ENCODE peak calls at places on chromosome 14, in ten cellular contexts. B, H, F, O, V, U, X, I, Y and T are unnamed samples.

GRCh38 chr14:70904376-70904775 is 2.9 kb upstream of the PCNX1 start:
- DNase-seq in B (no peak), H (no peak), F (no peak), O (no peak), V (no peak), U (no peak), X (no peak), I (no peak), Y (no peak), T (no peak)

GRCh38 chr14:65019944-65020566 is 33.4 kb downstream of the FNTB start:
- DNase-seq in B (no peak), H (peak; percentile 50), F (no peak), O (no peak), V (peak; percentile 80), U (no peak), X (no peak), I (no peak), Y (no peak), T (peak; percentile 79)

GRCh38 chr14:54169254-54169924 is 212.8 kb upstream of the BMP4 start:
- DNase-seq in B (no peak), H (no peak), F (no peak), O (no peak), V (peak; percentile 78), U (no peak), X (no peak), I (no peak), Y (no peak), T (no peak)

GRCh38 chr14:56874375-56874774 is 64.1 kb upstream of the OTX2 start:
- DNase-seq in B (no peak), H (peak; percentile 66), F (no peak), O (no peak), V (peak; percentile 9), U (no peak), X (no peak), I (no peak), Y (no peak), T (peak; percentile 44)

GRCh38 chr14:54447231-54447692 is 6.1 kb upstream of the CNIH1 start:
- DNase-seq in B (peak; percentile 75), H (no peak), F (no peak), O (no peak), V (peak; percentile 92), U (no peak), X (peak; percentile 52), I (no peak), Y (no peak), T (peak; percentile 69)

GRCh38 chr14:21070083-21070609 is at the start of gene ARHGEF40:
- DNase-seq in B (no peak), H (peak; percentile 81), F (no peak), O (peak; percentile 75), V (no peak), U (peak; percentile 78), X (peak; percentile 75), I (no peak), Y (no peak), T (peak; percentile 85)

GRCh38 chr14:87063181-87063580 is 929.8 kb downstream of the GALC start:
- DNase-seq in B (no peak), H (no peak), F (no peak), O (no peak), V (peak; percentile 61), U (no peak), X (no peak), I (no peak), Y (no peak), T (no peak)

GRCh38 chr14:51419685-51420084 is 179.6 kb downstream of the TMX1 start:
- DNase-seq in B (no peak), H (no peak), F (no peak), O (no peak), V (no peak), U (no peak), X (no peak), I (peak; percentile 36), Y (no peak), T (no peak)

GRCh38 chr14:69152181-69152943 is 557 bp downstream of the DCAF5 start:
- DNase-seq in B (peak; percentile 68), H (peak; percentile 46), F (peak; percentile 54), O (no peak), V (no peak), U (no peak), X (no peak), I (peak; percentile 25), Y (no peak), T (peak; percentile 63)

GRCh38 chr14:95462491-95462890 is 54.0 kb downstream of the SYNE3 start:
- DNase-seq in B (no peak), H (no peak), F (peak; percentile 55), O (no peak), V (no peak), U (no peak), X (no peak), I (no peak), Y (no peak), T (no peak)

GRCh38 chr14:69539631-69540410 is 34.9 kb downstream of the CCDC177 start:
- DNase-seq in B (no peak), H (peak; percentile 31), F (no peak), O (peak; percentile 41), V (peak; percentile 87), U (no peak), X (peak; percentile 84), I (no peak), Y (peak; percentile 32), T (no peak)

DNA sequence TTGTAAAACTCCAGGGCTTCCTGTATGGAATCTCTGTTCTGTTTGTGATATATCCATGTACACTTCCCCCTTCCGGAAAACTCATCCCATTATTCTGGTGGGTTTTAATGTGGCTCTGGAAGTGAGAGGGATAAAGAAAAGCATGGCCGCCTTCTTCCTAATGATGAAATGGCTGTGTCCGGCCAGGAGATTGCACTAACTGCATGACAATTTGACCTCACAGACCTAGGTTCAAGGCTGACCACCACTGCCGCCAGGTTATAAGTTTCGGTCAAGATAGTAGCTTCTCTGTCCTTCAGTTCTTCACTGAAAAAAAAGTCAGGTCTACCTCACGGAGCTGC is 41.0 kb upstream of the NPAS3 start:
- DNase-seq in B (no peak), H (no peak), F (no peak), O (no peak), V (no peak), U (no peak), X (no peak), I (no peak), Y (no peak), T (no peak)
- H3K27me3 ChIP-seq in B (no peaks in the 10 kb centered on the region), H (no peaks in the 10 kb centered on the region), F (no peaks in the 10 kb centered on the region), O (no peaks in the 10 kb centered on the region), V (no peaks in the 10 kb centered on the region), U (no peaks in the 10 kb centered on the region), X (no peaks in the 10 kb centered on the region), I (no peaks in the 10 kb centered on the region), Y (no peaks in the 10 kb centered on the region), T (no peaks in the 10 kb centered on the region)

GRCh38 chr14:85533821-85534271 is 3.9 kb downstream of the FLRT2 start:
- DNase-seq in B (peak; percentile 69), H (peak; percentile 26), F (no peak), O (peak; percentile 23), V (no peak), U (peak; percentile 53), X (peak; percentile 42), I (no peak), Y (no peak), T (peak; percentile 20)
- H3K27me3 ChIP-seq in B (no peaks in the 10 kb centered on the region), H (no peaks in the 10 kb centered on the region), F (peaks cover 5% of the 10 kb centered on the region), O (peaks cover 9% of the 10 kb centered on the region), V (no peaks in the 10 kb centered on the region), U (no peaks in the 10 kb centered on the region), X (peaks cover 70% of the 10 kb centered on the region), I (peaks cover 6% of the 10 kb centered on the region), Y (peaks cover 51% of the 10 kb centered on the region), T (peaks cover 12% of the 10 kb centered on the region)

DNA sequence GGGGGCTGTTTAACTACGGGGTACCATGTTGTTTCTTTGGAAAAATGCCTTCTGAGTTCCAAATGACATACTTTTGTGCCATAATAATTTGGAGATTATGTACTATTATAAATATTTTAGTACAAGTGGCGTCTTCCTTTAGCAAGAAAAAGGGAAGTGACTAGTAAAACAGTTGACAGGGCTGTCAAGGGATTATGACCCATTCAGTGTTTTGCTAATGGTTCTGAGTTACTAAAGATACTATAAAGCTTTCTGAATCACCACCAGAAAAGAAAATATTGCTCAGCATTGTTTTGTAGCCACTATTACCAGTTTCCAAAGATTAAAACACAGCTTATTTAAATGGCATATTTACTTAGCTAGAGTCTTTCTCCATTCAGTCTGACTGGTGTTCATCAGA is 334.9 kb downstream of the SNAPC1 start:
- DNase-seq in B (no peak), H (no peak), F (no peak), O (no peak), V (no peak), U (no peak), X (no peak), I (no peak), Y (no peak), T (no peak)
- H3K27me3 ChIP-seq in B (no peaks in the 10 kb centered on the region), H (no peaks in the 10 kb centered on the region), F (no peaks in the 10 kb centered on the region), O (peaks cover 2% of the 10 kb centered on the region), V (no peaks in the 10 kb centered on the region), U (no peaks in the 10 kb centered on the region), X (no peaks in the 10 kb centered on the region), I (no peaks in the 10 kb centered on the region), Y (no peaks in the 10 kb centered on the region), T (no peaks in the 10 kb centered on the region)

DNA sequence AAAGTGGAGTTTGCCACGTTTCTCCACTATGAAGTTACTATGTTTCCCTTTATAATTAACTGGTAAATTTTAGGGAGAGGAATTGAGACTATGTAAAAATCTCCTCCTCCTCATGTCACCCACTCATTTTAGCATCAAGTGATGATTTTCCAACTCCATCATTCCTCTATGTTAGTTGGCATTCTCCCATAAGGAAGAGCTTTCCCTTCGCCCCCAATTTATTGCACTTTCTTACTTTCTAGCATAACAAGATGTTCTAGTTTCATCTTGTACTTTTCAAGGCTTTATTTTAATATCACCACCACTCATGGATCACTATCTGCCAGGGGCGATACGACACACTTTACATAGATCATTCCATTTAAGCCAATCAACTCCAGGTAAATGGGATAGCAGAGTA is 97.1 kb downstream of the RPS6KA5 start:
- DNase-seq in B (no peak), H (no peak), F (no peak), O (no peak), V (no peak), U (no peak), X (no peak), I (no peak), Y (no peak), T (no peak)
- H3K27me3 ChIP-seq in B (no peaks in the 10 kb centered on the region), H (no peaks in the 10 kb centered on the region), F (no peaks in the 10 kb centered on the region), O (no peaks in the 10 kb centered on the region), V (no peaks in the 10 kb centered on the region), U (no peaks in the 10 kb centered on the region), X (no peaks in the 10 kb centered on the region), I (no peaks in the 10 kb centered on the region), Y (no peaks in the 10 kb centered on the region), T (no peaks in the 10 kb centered on the region)

GRCh38 chr14:36428350-36428749 is 91.7 kb downstream of the NKX2-1 start:
- DNase-seq in B (no peak), H (no peak), F (no peak), O (no peak), V (no peak), U (no peak), X (no peak), I (no peak), Y (no peak), T (no peak)
- H3K27me3 ChIP-seq in B (peaks cover 1% of the 10 kb centered on the region), H (no peaks in the 10 kb centered on the region), F (no peaks in the 10 kb centered on the region), O (no peaks in the 10 kb centered on the region), V (no peaks in the 10 kb centered on the region), U (no peaks in the 10 kb centered on the region), X (no peaks in the 10 kb centered on the region), I (no peaks in the 10 kb centered on the region), Y (no peaks in the 10 kb centered on the region), T (no peaks in the 10 kb centered on the region)